ENCODE peak calls at places on chromosomes 7 and 10, in seven cellular contexts. A is NCI-H1694; Q is nucleus accumbens; L is HS-27A; Y is stimulated activated CD4-positive, alpha-beta T cell treated with anti-CD3 and anti-CD28 coated beads, TNF-alpha, amount 100 ng/mL, for 24 hours; D is AG04450; S is posterior vena cava. I is an unnamed sample.

GRCh38 chr7:39595102-39595620 is 28.2 kb upstream of the RALA start:
- DNase-seq in A (no peak), Q (no peak), L (no peak), Y (no peak), D (no peak), S (no peak), I (no peak)

GRCh38 chr7:131390275-131390674 is 62.6 kb downstream of the MKLN1 start:
- DNase-seq in A (no peak), Q (no peak), L (no peak), Y (no peak), D (no peak), S (no peak), I (no peak)

GRCh38 chr7:90412458-90413184 is 9.4 kb downstream of the CLDN12 start:
- DNase-seq in A (no peak), Q (no peak), L (no peak), Y (no peak), D (no peak), S (no peak), I (no peak)

GRCh38 chr7:92613720-92614119 is 23.5 kb upstream of the FAM133B start:
- DNase-seq in A (no peak), Q (no peak), L (no peak), Y (no peak), D (no peak), S (no peak), I (no peak)

GRCh38 chr7:2701832-2702593 is 14.0 kb downstream of the AMZ1 start:
- DNase-seq in A (no peak), Q (peak), L (no peak), Y (no peak), D (no peak), S (peak), I (no peak)

GRCh38 chr10:97188234-97188847 is 2.6 kb upstream of the SLIT1 start:
- DNase-seq in A (peak), Q (peak), L (no peak), Y (no peak), D (no peak), S (peak), I (no peak)

GRCh38 chr7:117176311-117176710 is 146.5 kb downstream of the WNT2 start:
- DNase-seq in A (no peak), Q (no peak), L (no peak), Y (no peak), D (no peak), S (no peak), I (no peak)

GRCh38 chr7:122550545-122550944 is 148.4 kb downstream of the RNF133 start:
- DNase-seq in A (no peak), Q (no peak), L (no peak), Y (no peak), D (no peak), S (no peak), I (no peak)

GRCh38 chr7:155052982-155053381 is 17.1 kb upstream of the HTR5A start:
- DNase-seq in A (no peak), Q (no peak), L (no peak), Y (no peak), D (no peak), S (no peak), I (peak)

GRCh38 chr7:99730262-99730810 is 4.7 kb downstream of the CYP3A7 start:
- DNase-seq in A (no peak), Q (no peak), L (no peak), Y (no peak), D (no peak), S (no peak), I (no peak)

GRCh38 chr7:128902761-128903585 is 7.5 kb downstream of the KCP start:
- DNase-seq in A (no peak), Q (no peak), L (no peak), Y (no peak), D (no peak), S (peak), I (no peak)

GRCh38 chr10:110608087-110608486 is 36.0 kb upstream of the RBM20 start:
- DNase-seq in A (no peak), Q (no peak), L (no peak), Y (no peak), D (no peak), S (no peak), I (no peak)

GRCh38 chr10:49516216-49516970 is 22.5 kb downstream of the ERCC6 start:
- DNase-seq in A (no peak), Q (no peak), L (no peak), Y (no peak), D (no peak), S (no peak), I (no peak)

GRCh38 chr10:76080406-76080805 is 649.0 kb downstream of the LRMDA start:
- DNase-seq in A (no peak), Q (no peak), L (no peak), Y (no peak), D (peak), S (no peak), I (no peak)

GRCh38 chr10:72337722-72338121 is 17.0 kb downstream of the DNAJB12 start:
- DNase-seq in A (no peak), Q (no peak), L (no peak), Y (no peak), D (no peak), S (no peak), I (no peak)